ENCODE peak calls at places on chromosomes 13 and 19, in six cellular contexts. E, F, Z, L, D and H are unnamed samples.
A peak's percentile ranks its signal among the peaks of the same experiment; 100 is the strongest.

GRCh38 chr19:19160489-19161035 is 9.5 kb downstream of the MEF2B start:
- DNase-seq in Z (peak; percentile 79), E (no peak), D (no peak), L (no peak), F (no peak), H (peak; percentile 94)

GRCh38 chr13:96052655-96053002 is 572 bp downstream of the UGGT2 start:
- DNase-seq in L (no peak), E (no peak), D (no peak), F (peak; percentile 53), Z (no peak), H (no peak)

GRCh38 chr19:11138659-11139526 is 16.7 kb downstream of the SPC24 start:
- DNase-seq in L (no peak), E (no peak), Z (peak; percentile 20), D (no peak), F (peak; percentile 78), H (no peak)

GRCh38 chr19:2527171-2527570 is 51.2 kb downstream of the GADD45B start:
- DNase-seq in Z (no peak), D (no peak), F (no peak), L (no peak), E (no peak), H (no peak)

GRCh38 chr13:27971236-27971645 is 2.1 kb upstream of the CDX2 start:
- DNase-seq in Z (no peak), F (no peak), L (no peak), D (no peak), E (no peak), H (no peak)

GRCh38 chr19:8361921-8362793 is 1.8 kb upstream of the ANGPTL4 start:
- DNase-seq in F (peak; percentile 98), E (no peak), L (no peak), Z (no peak), D (no peak), H (no peak)

GRCh38 chr19:57068921-57069697 is 50.7 kb upstream of the USP29 start:
- DNase-seq in E (no peak), Z (no peak), D (no peak), F (no peak), L (no peak), H (no peak)

GRCh38 chr19:860481-861098 is 1.1 kb downstream of the CFD start:
- DNase-seq in Z (peak; percentile 82), E (peak; percentile 55), F (no peak), D (no peak), L (peak; percentile 54), H (peak; percentile 50)

GRCh38 chr13:113793718-113794085 is 34.7 kb downstream of the TMEM255B start:
- DNase-seq in Z (no peak), D (no peak), L (no peak), E (no peak), F (no peak), H (no peak)